ENCODE peak calls at places on chromosomes 5 and 9, in seven cellular contexts. One of them, this sample, is unnamed. For H3K27me3, the result is how much of the 10 kb centered on the place peaks cover.

GRCh38 chr5:1312993-1313833 is 18.3 kb upstream of the TERT start:
- DNase-seq in HCT116: no peak
- DNase-seq in H1: no peak
- DNase-seq in K562: no peak
- DNase-seq in HepG2: no peak
- DNase-seq in SK-N-SH: no peak
- DNase-seq in GM12878: peak
- DNase-seq in this sample: no peak

GRCh38 chr5:749101-749670 is 35.3 kb downstream of the ZDHHC11B start:
- DNase-seq in HCT116: no peak
- DNase-seq in H1: no peak
- DNase-seq in K562: no peak
- DNase-seq in HepG2: no peak
- DNase-seq in SK-N-SH: peak
- DNase-seq in GM12878: no peak
- DNase-seq in this sample: no peak

GRCh38 chr5:138241688-138242547 is 28.8 kb upstream of the CDC23 start:
- DNase-seq in HCT116: no peak
- DNase-seq in H1: peak
- DNase-seq in K562: peak
- DNase-seq in HepG2: peak
- DNase-seq in SK-N-SH: peak
- DNase-seq in GM12878: no peak
- DNase-seq in this sample: no peak

GRCh38 chr5:68548959-68549676 is 333.6 kb downstream of the PIK3R1 start:
- DNase-seq in HCT116: no peak
- DNase-seq in H1: no peak
- DNase-seq in K562: peak
- DNase-seq in HepG2: peak
- DNase-seq in SK-N-SH: no peak
- DNase-seq in GM12878: no peak
- DNase-seq in this sample: no peak

GRCh38 chr9:33638516-33638915 is 114.5 kb downstream of the ANKRD18B start:
- DNase-seq in HCT116: no peak
- DNase-seq in H1: no peak
- DNase-seq in K562: no peak
- DNase-seq in HepG2: no peak
- DNase-seq in SK-N-SH: no peak
- DNase-seq in GM12878: no peak
- DNase-seq in this sample: no peak

GRCh38 chr5:96823900-96824351 is 16.2 kb upstream of the ERAP1 start:
- DNase-seq in HCT116: no peak
- DNase-seq in H1: no peak
- DNase-seq in K562: no peak
- DNase-seq in HepG2: peak
- DNase-seq in SK-N-SH: peak
- DNase-seq in GM12878: no peak
- DNase-seq in this sample: no peak

GRCh38 chr9:80144856-80145255 is 573.1 kb downstream of the TLE4 start:
- DNase-seq in HCT116: no peak
- DNase-seq in H1: no peak
- DNase-seq in K562: no peak
- DNase-seq in HepG2: no peak
- DNase-seq in SK-N-SH: no peak
- DNase-seq in GM12878: no peak
- DNase-seq in this sample: no peak

GRCh38 chr5:136058031-136058971 is 29.5 kb downstream of the TGFBI start:
- DNase-seq in HCT116: peak
- DNase-seq in H1: peak
- DNase-seq in K562: no peak
- DNase-seq in HepG2: peak
- DNase-seq in SK-N-SH: no peak
- DNase-seq in GM12878: no peak
- DNase-seq in this sample: no peak

GRCh38 chr9:124215551-124215910 is 42.2 kb upstream of the NEK6 start:
- DNase-seq in HCT116: no peak
- DNase-seq in H1: no peak
- DNase-seq in K562: no peak
- DNase-seq in HepG2: no peak
- DNase-seq in SK-N-SH: no peak
- DNase-seq in GM12878: no peak
- DNase-seq in this sample: no peak

GRCh38 chr5:56185777-56186311 is 47.3 kb downstream of the ANKRD55 start:
- DNase-seq in HCT116: no peak
- DNase-seq in H1: no peak
- DNase-seq in K562: no peak
- DNase-seq in HepG2: no peak
- DNase-seq in SK-N-SH: no peak
- DNase-seq in GM12878: no peak
- DNase-seq in this sample: no peak

GRCh38 chr5:149999359-149999758 is 1.1 kb downstream of the TIGD6 start:
- DNase-seq in HCT116: no peak
- DNase-seq in H1: no peak
- DNase-seq in K562: peak
- DNase-seq in HepG2: no peak
- DNase-seq in SK-N-SH: no peak
- DNase-seq in GM12878: no peak
- DNase-seq in this sample: no peak

GRCh38 chr9:1421436-1421835 is 371.3 kb downstream of the DMRT2 start:
- DNase-seq in HCT116: no peak
- DNase-seq in H1: no peak
- DNase-seq in K562: no peak
- DNase-seq in HepG2: no peak
- DNase-seq in SK-N-SH: no peak
- DNase-seq in GM12878: no peak
- DNase-seq in this sample: no peak
- TF ChIP-seq YY1 in HCT116: no peak
- TF ChIP-seq YY1 in H1: no peak
- TF ChIP-seq YY1 in K562: no peak
- TF ChIP-seq YY1 in HepG2: no peak
- TF ChIP-seq YY1 in SK-N-SH: no peak
- TF ChIP-seq YY1 in GM12878: no peak
- TF ChIP-seq YY1 in this sample: no peak

GRCh38 chr5:2738156-2738699 is 13.2 kb downstream of the IRX2 start:
- DNase-seq in HCT116: no peak
- DNase-seq in H1: no peak
- DNase-seq in K562: no peak
- DNase-seq in HepG2: no peak
- DNase-seq in SK-N-SH: no peak
- DNase-seq in GM12878: no peak
- DNase-seq in this sample: no peak

GRCh38 chr5:2736872-2737271 is 14.6 kb downstream of the IRX2 start:
- DNase-seq in HCT116: no peak
- DNase-seq in H1: peak
- DNase-seq in K562: no peak
- DNase-seq in HepG2: no peak
- DNase-seq in SK-N-SH: no peak
- DNase-seq in GM12878: no peak
- DNase-seq in this sample: no peak

GRCh38 chr5:2735996-2736395 is 15.5 kb downstream of the IRX2 start:
- DNase-seq in HCT116: no peak
- DNase-seq in H1: no peak
- DNase-seq in K562: no peak
- DNase-seq in HepG2: no peak
- DNase-seq in SK-N-SH: no peak
- DNase-seq in GM12878: no peak
- DNase-seq in this sample: no peak

GRCh38 chr5:2738700-2739359 is 12.6 kb downstream of the IRX2 start:
- DNase-seq in HCT116: no peak
- DNase-seq in H1: no peak
- DNase-seq in K562: no peak
- DNase-seq in HepG2: no peak
- DNase-seq in SK-N-SH: no peak
- DNase-seq in GM12878: no peak
- DNase-seq in this sample: no peak

DNA sequence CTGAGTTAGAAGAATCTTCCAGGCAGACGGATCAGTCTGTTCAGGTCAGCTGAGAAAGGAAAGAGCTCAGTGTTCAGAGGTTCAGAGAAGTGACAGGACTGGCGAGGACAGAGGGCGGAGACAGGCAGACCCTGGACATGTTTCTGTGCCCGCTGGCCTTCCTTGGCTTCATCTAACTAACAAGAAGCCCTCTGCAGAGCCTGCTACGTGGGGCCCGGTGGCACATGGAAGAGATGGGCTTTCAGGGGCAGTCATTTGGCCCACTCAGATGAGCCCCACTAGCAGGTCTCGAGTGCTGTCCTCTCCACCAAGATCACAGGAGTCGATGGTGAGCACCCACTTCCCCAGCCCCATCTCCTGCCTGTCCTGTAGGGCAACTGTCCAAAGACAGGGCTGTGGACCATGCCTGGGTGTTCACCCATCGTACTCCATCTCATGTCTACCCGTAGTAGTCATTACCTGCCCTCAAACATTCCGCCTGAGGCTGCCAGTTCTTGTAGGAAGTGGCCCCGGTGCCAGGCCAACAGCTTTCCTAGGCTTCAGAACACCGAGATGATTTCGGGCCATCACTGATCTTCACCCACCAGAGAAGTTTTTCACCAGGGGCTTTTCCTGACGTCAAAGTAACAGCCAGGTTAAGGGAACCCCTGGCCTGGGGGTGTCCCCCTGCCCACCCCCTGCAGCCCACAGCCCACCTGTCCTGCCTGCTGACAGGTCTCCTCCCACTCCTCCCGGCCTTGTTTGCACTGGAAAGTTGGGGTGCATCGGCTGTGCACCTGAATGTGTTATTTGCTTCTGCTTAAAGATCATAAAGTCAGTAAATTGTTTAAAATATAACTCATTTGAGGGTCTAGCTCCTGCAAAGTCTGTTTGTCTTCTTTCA is 14.0 kb downstream of the IRX2 start:
- DNase-seq in HCT116: no peak
- DNase-seq in H1: peak
- DNase-seq in K562: no peak
- DNase-seq in HepG2: no peak
- DNase-seq in SK-N-SH: no peak
- DNase-seq in GM12878: no peak
- DNase-seq in this sample: no peak
- H3K27me3 ChIP-seq in HCT116: under half
- H3K27me3 ChIP-seq in H1: half or more
- H3K27me3 ChIP-seq in K562: under half
- H3K27me3 ChIP-seq in HepG2: under half
- H3K27me3 ChIP-seq in SK-N-SH: under half
- H3K27me3 ChIP-seq in GM12878: under half
- H3K27me3 ChIP-seq in this sample: under half

GRCh38 chr5:113230711-113231652 is 203.8 kb downstream of the TSSK1B start:
- DNase-seq in HCT116: no peak
- DNase-seq in H1: peak
- DNase-seq in K562: no peak
- DNase-seq in HepG2: no peak
- DNase-seq in SK-N-SH: no peak
- DNase-seq in GM12878: no peak
- DNase-seq in this sample: no peak
- TF ChIP-seq YY1 in HCT116: no peak
- TF ChIP-seq YY1 in H1: no peak
- TF ChIP-seq YY1 in K562: no peak
- TF ChIP-seq YY1 in HepG2: no peak
- TF ChIP-seq YY1 in SK-N-SH: no peak
- TF ChIP-seq YY1 in GM12878: no peak
- TF ChIP-seq YY1 in this sample: no peak

GRCh38 chr9:134938346-134939079 is 20.8 kb upstream of the FCN1 start:
- DNase-seq in HCT116: no peak
- DNase-seq in H1: no peak
- DNase-seq in K562: no peak
- DNase-seq in HepG2: no peak
- DNase-seq in SK-N-SH: no peak
- DNase-seq in GM12878: no peak
- DNase-seq in this sample: no peak
- H3K27me3 ChIP-seq in HCT116: under half
- H3K27me3 ChIP-seq in H1: under half
- H3K27me3 ChIP-seq in K562: under half
- H3K27me3 ChIP-seq in HepG2: under half
- H3K27me3 ChIP-seq in SK-N-SH: under half
- H3K27me3 ChIP-seq in GM12878: under half
- H3K27me3 ChIP-seq in this sample: under half

GRCh38 chr9:89477395-89477794 is 20.5 kb downstream of the SEMA4D start:
- DNase-seq in HCT116: no peak
- DNase-seq in H1: no peak
- DNase-seq in K562: no peak
- DNase-seq in HepG2: no peak
- DNase-seq in SK-N-SH: no peak
- DNase-seq in GM12878: no peak
- DNase-seq in this sample: no peak
- TF ChIP-seq YY1 in HCT116: no peak
- TF ChIP-seq YY1 in H1: no peak
- TF ChIP-seq YY1 in K562: no peak
- TF ChIP-seq YY1 in HepG2: no peak
- TF ChIP-seq YY1 in SK-N-SH: no peak
- TF ChIP-seq YY1 in GM12878: no peak
- TF ChIP-seq YY1 in this sample: no peak

DNA sequence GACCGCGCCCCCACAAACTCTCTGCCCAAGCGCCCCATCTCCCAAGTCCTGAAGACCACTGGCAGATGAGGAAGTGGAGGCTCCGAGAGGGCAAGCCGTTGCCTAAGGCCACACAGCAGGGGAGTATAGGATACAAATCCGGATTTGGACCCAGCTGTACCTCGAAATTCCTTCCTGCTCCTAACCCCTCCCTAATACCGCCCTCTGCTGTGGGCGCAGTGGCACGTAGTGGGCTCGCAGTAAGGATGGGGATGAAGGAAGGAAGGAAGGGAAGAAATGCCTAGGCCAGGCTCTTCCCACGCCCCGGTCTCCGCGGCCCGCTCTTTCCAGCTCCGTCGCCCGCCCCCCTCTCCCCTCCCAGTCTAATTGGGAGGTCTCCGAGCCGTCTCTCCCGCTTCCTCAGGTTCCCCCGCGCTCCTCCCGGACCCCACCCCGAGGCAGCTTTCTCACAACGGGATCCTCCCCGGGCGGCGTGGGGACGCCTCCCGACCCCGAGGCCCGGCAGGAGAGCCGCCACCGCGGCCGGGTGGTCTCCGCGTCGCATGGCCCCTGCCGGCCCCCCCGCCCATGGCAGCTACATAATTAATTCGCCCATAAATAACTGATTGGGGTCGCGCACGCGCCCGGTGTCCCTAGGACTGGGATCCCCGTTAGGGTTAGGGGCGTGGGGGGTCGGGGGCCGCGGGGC is 138.9 kb downstream of the C9orf50 start:
- DNase-seq in HCT116: no peak
- DNase-seq in H1: no peak
- DNase-seq in K562: no peak
- DNase-seq in HepG2: no peak
- DNase-seq in SK-N-SH: no peak
- DNase-seq in GM12878: no peak
- DNase-seq in this sample: no peak
- H3K27me3 ChIP-seq in HCT116: under half
- H3K27me3 ChIP-seq in H1: under half
- H3K27me3 ChIP-seq in K562: under half
- H3K27me3 ChIP-seq in HepG2: under half
- H3K27me3 ChIP-seq in SK-N-SH: under half
- H3K27me3 ChIP-seq in GM12878: under half
- H3K27me3 ChIP-seq in this sample: under half